ENCODE peak calls at places on chromosomes 3 and 15, in eight cellular contexts. H is lower lobe of right lung, E is MM.1S, B is brain microvascular endothelial cell, A is neural progenitor cell, L is OCI-LY7, U is dorsolateral prefrontal cortex, P is A549. X is an unnamed sample.

GRCh38 chr15:69973102-69973714 is 124.5 kb downstream of the TLE3 start:
- DNase-seq in H (no peak), A (peak), P (peak), E (peak), B (peak), U (no peak), L (peak), X (no peak)

GRCh38 chr3:172244011-172244410 is 204.2 kb downstream of the GHSR start:
- DNase-seq in E (no peak), P (peak), A (no peak), U (no peak), B (no peak), L (no peak), H (no peak), X (no peak)

GRCh38 chr15:51782357-51782896 is 31.0 kb downstream of the TMOD2 start:
- DNase-seq in H (no peak), B (no peak), L (peak), U (no peak), A (peak), P (peak), E (no peak), X (no peak)

GRCh38 chr3:77041156-77041696 is 1.3 kb downstream of the ROBO2 start:
- DNase-seq in A (peak), L (no peak), U (no peak), B (no peak), H (no peak), P (no peak), E (no peak), X (no peak)

GRCh38 chr3:42702982-42703694 is 540 bp upstream of the HHATL start:
- DNase-seq in L (no peak), U (peak), E (no peak), H (peak), B (no peak), P (no peak), A (no peak), X (no peak)

GRCh38 chr3:154615451-154615850 is 185.5 kb upstream of the GPR149 start:
- DNase-seq in U (no peak), L (no peak), P (no peak), E (no peak), A (no peak), B (no peak), H (no peak), X (no peak)

GRCh38 chr3:30996467-30996866 is 102.0 kb upstream of the GADL1 start:
- DNase-seq in B (no peak), H (no peak), P (no peak), E (no peak), U (no peak), L (no peak), A (peak), X (no peak)

GRCh38 chr15:44554934-44555723 is 18.2 kb downstream of the EIF3J start:
- DNase-seq in L (no peak), H (no peak), P (no peak), B (no peak), A (no peak), U (no peak), E (no peak), X (no peak)

GRCh38 chr3:132145833-132146232 is 111.0 kb upstream of the CPNE4 start:
- DNase-seq in L (no peak), H (no peak), B (no peak), A (no peak), E (no peak), P (no peak), U (no peak), X (no peak)

GRCh38 chr3:49476563-49476962 is 6.5 kb downstream of the DAG1 start:
- DNase-seq in U (no peak), A (no peak), L (no peak), B (no peak), P (no peak), H (no peak), E (no peak), X (no peak)

GRCh38 chr3:12870942-12871341 is 29.6 kb upstream of the RPL32 start:
- DNase-seq in P (no peak), B (no peak), A (no peak), H (no peak), E (peak), L (peak), U (no peak), X (peak)

GRCh38 chr3:168121175-168121853 is 25.6 kb upstream of the GOLIM4 start:
- DNase-seq in H (no peak), A (no peak), B (no peak), U (no peak), E (no peak), L (no peak), P (no peak), X (peak)

GRCh38 chr3:107994954-107995715 is 95.7 kb downstream of the CD47 start:
- DNase-seq in A (no peak), H (no peak), U (no peak), P (no peak), B (no peak), E (no peak), L (no peak), X (no peak)

GRCh38 chr3:107994181-107994580 is 96.7 kb downstream of the CD47 start:
- DNase-seq in L (no peak), U (no peak), A (no peak), P (no peak), H (no peak), E (no peak), B (no peak), X (no peak)

GRCh38 chr3:107993771-107994170 is 97.1 kb downstream of the CD47 start:
- DNase-seq in P (no peak), E (no peak), A (no peak), U (no peak), B (peak), L (no peak), H (no peak), X (no peak)

GRCh38 chr3:107990926-107991325 is 99.9 kb downstream of the CD47 start:
- DNase-seq in U (no peak), H (no peak), L (no peak), B (no peak), E (no peak), P (no peak), A (no peak), X (no peak)

DNA sequence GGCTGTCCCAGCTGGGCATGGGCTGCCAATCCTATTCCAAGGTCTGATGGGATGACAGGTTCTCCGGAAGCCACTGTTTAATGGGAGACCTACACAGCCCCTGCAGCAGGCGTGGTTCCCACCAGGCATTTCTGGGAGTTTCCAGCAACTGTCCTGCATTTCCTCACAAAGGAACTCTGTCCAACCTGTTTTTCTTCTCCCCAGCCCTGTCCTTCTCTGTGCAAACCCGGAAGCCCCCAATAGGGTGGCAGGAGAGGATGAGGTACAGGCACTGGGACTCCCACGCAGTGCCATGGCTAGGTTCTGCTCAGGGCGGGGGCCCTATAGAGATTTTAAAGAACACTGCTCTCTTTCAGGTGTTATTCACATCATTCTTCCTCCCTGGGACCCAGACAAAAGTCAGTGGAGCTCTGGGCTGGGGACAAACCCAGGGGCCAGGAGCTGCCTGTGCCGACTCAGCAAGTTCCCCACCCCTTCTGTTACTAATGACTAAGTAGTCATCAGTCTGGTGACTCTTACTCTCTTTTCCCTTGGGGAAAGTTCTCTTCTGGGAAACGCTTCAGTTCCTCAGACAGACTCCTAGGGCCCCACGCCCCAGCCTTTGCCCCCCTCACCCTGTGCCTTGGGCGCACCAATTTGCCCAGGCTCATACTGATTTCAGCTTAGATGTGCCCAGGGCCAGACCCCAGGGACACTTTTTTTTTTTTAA is 97.7 kb downstream of the CD47 start:
- DNase-seq in L (no peak), A (no peak), P (no peak), E (no peak), H (peak), B (peak), U (no peak), X (no peak)
- H3K27ac ChIP-seq in L (no peak), A (no peak), P (peak), E (no peak), H (peak), B (no peak), U (no peak), X (no peak)

GRCh38 chr15:43270113-43270665 is 3.5 kb upstream of the TGM5 start:
- DNase-seq in P (no peak), E (no peak), A (no peak), L (no peak), H (no peak), U (no peak), B (no peak), X (no peak)

GRCh38 chr15:43266834-43267233 is at the start of gene TGM5:
- DNase-seq in A (no peak), U (no peak), H (no peak), P (no peak), B (no peak), E (no peak), L (no peak), X (no peak)

GRCh38 chr15:43267439-43267838 is 711 bp upstream of the TGM5 start:
- DNase-seq in U (no peak), A (no peak), B (no peak), E (no peak), H (no peak), P (no peak), L (no peak), X (no peak)

GRCh38 chr15:43266386-43266785 is 342 bp downstream of the TGM5 start:
- DNase-seq in A (no peak), H (no peak), L (no peak), U (no peak), E (no peak), P (no peak), B (no peak), X (no peak)

GRCh38 chr15:43268111-43269105 is 1.7 kb upstream of the TGM5 start:
- DNase-seq in U (no peak), P (no peak), E (no peak), H (no peak), A (peak), B (no peak), L (no peak), X (no peak)
- H3K27ac ChIP-seq in U (no peak), P (no peak), E (no peak), H (no peak), A (no peak), B (no peak), L (no peak), X (no peak)

DNA sequence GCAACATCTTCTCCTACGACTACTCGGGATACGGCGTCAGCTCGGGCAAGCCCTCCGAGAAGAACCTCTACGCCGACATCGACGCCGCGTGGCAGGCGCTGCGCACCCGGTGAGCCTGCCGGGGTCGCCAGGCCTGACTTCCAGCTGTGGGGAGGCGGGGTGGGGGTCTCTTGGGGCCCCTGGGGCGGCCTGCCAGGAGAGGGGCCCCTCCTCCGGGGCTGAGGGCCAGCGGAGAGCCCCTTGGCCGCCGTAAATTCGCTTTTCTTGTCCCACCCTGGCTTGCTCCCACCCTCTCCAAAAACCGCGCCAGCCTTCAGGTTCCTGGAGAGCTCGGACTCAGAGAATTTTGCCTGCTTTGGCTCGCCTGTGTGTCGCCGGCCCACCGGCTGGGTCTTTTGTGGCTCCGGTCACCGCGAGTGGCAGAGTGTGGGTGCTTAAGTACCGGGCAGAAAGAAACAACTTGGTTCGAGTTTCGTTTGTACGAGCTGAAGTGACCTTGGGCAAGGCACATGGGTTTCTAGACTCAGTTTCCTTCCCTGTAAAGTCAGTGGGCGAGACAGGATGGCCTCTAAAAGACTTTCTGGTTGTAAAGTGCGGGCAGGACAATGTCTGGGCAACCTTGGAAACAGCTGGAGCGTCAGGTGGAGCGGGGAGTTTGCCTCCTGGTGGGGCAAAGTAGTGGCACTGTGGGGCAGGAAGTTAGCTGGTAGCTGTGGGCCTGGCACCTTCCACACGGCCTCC is 971 bp downstream of the ABHD17C start:
- DNase-seq in P (peak), A (peak), U (no peak), L (peak), B (no peak), H (peak), E (peak), X (no peak)
- H3K27ac ChIP-seq in P (peak), A (no peak), U (peak), L (no peak), B (peak), H (peak), E (no peak), X (no peak)

GRCh38 chr3:102129774-102130608 is 280.7 kb downstream of the NFKBIZ start:
- DNase-seq in E (no peak), L (no peak), B (peak), U (no peak), H (no peak), P (peak), A (no peak), X (no peak)
- H3K27ac ChIP-seq in E (no peak), L (no peak), B (peak), U (peak), H (peak), P (peak), A (no peak), X (no peak)

GRCh38 chr3:127427169-127427655 is 139.4 kb upstream of the PRR20G start:
- DNase-seq in P (no peak), U (no peak), L (no peak), E (no peak), B (no peak), A (no peak), H (no peak), X (no peak)
- H3K27ac ChIP-seq in P (no peak), U (no peak), L (no peak), E (no peak), B (no peak), A (no peak), H (no peak), X (no peak)